ENCODE peak calls at places on chromosome 1, in six cellular contexts. D is GM20000, R is fibroblast of the aortic adventitia, I is GM13977, F is suprapubic skin, G is NCI-H146. L is an unnamed sample.

GRCh38 chr1:180953291-180953747 is 40.6 kb downstream of the KIAA1614 start:
- DNase-seq in G (no peak), I (peak; percentile 61), R (no peak), D (peak; percentile 65), F (peak; percentile 83), L (no peak)

GRCh38 chr1:2595812-2596529 is 9.4 kb downstream of the PRXL2B start:
- DNase-seq in G (no peak), F (peak; percentile 70), D (no peak), R (no peak), I (no peak), L (no peak)

GRCh38 chr1:218996362-218996761 is 177.3 kb upstream of the LYPLAL1 start:
- DNase-seq in G (no peak), R (peak; percentile 7), F (no peak), I (no peak), D (no peak), L (peak; percentile 44)

GRCh38 chr1:186461014-186461413 is at the start of gene PDC:
- DNase-seq in R (no peak), G (no peak), F (no peak), I (no peak), D (no peak), L (no peak)

GRCh38 chr1:107972367-107972766 is 7.4 kb upstream of the VAV3 start:
- DNase-seq in G (no peak), F (no peak), R (no peak), D (no peak), I (no peak), L (no peak)

GRCh38 chr1:22955146-22955545 is 17.5 kb downstream of the LACTBL1 start:
- DNase-seq in G (no peak), F (no peak), R (no peak), D (no peak), I (no peak), L (no peak)

GRCh38 chr1:52454111-52454510 is 49.7 kb downstream of the PRPF38A start:
- DNase-seq in F (no peak), G (no peak), I (no peak), D (no peak), R (peak; percentile 7), L (no peak)

GRCh38 chr1:66769512-66770229 is 17.4 kb downstream of the DYNLT5 start:
- DNase-seq in F (no peak), I (no peak), G (no peak), R (no peak), D (no peak), L (no peak)

GRCh38 chr1:5746611-5747427 is 245.4 kb downstream of the NPHP4 start:
- DNase-seq in I (no peak), G (peak; percentile 15), R (no peak), D (no peak), F (no peak), L (no peak)

GRCh38 chr1:160284220-160284781 is 632 bp downstream of the PEX19 start:
- DNase-seq in R (peak; percentile 78), I (no peak), F (no peak), G (peak; percentile 21), D (no peak), L (peak; percentile 56)

L was measured in Karpas-422.